ENCODE peak calls at places on chromosomes 13 and 19, in five cellular contexts. P is CD8-positive, alpha-beta T cell; X is breast epithelium; V is CD4-positive, CD25-positive, alpha-beta regulatory T cell; S is stomach. E is an unnamed sample.
A peak's percentile ranks its signal among the peaks of the same experiment; 100 is the strongest.

GRCh38 chr13:83211301-83211700 is 671.0 kb downstream of the SLITRK1 start:
- DNase-seq in P (no peak), X (no peak), V (no peak), S (no peak), E (no peak)

GRCh38 chr19:658916-659839 is 3.8 kb downstream of the RNF126 start:
- DNase-seq in P (no peak), X (peak; percentile 76), V (no peak), S (peak; percentile 39), E (no peak)

GRCh38 chr13:72952529-72953141 is 106.2 kb upstream of the KLF5 start:
- DNase-seq in P (no peak), X (no peak), V (peak; percentile 26), S (no peak), E (no peak)

GRCh38 chr19:45152504-45153338 is 8.1 kb downstream of the NKPD1 start:
- DNase-seq in P (peak; percentile 25), X (peak; percentile 50), V (peak; percentile 83), S (peak; percentile 58), E (peak; percentile 33)

GRCh38 chr19:38685666-38686529 is 38.4 kb downstream of the ACTN4 start:
- DNase-seq in P (no peak), X (no peak), V (peak; percentile 49), S (no peak), E (no peak)

GRCh38 chr13:77918391-77919261 is at the start of gene EDNRB:
- DNase-seq in P (no peak), X (no peak), V (no peak), S (peak; percentile 27), E (no peak)

GRCh38 chr19:4042731-4043082 is 24.0 kb downstream of the ZBTB7A start:
- DNase-seq in P (no peak), X (peak; percentile 53), V (no peak), S (peak; percentile 89), E (no peak)

GRCh38 chr19:13681509-13681908 is 82.8 kb upstream of the MRI1 start:
- DNase-seq in P (no peak), X (no peak), V (no peak), S (no peak), E (no peak)

GRCh38 chr13:29749401-29750177 is 100.8 kb downstream of the UBL3 start:
- DNase-seq in P (no peak), X (no peak), V (no peak), S (no peak), E (no peak)

GRCh38 chr13:20981370-20982095 is 79.0 kb upstream of the XPO4 start:
- DNase-seq in P (no peak), X (no peak), V (no peak), S (no peak), E (no peak)

GRCh38 chr13:42892760-42893159 is 99.3 kb downstream of the EPSTI1 start:
- DNase-seq in P (no peak), X (no peak), V (no peak), S (no peak), E (no peak)

GRCh38 chr19:4457654-4458406 is at the start of gene UBXN6:
- DNase-seq in P (peak; percentile 96), X (peak; percentile 97), V (peak; percentile 99), S (peak; percentile 98), E (peak; percentile 98)

GRCh38 chr19:50669319-50670101 is 20.3 kb downstream of the C19orf81 start:
- DNase-seq in P (peak; percentile 20), X (no peak), V (peak; percentile 42), S (peak; percentile 30), E (no peak)

GRCh38 chr13:43272866-43273265 is 249.5 kb downstream of the DNAJC15 start:
- DNase-seq in P (no peak), X (no peak), V (no peak), S (no peak), E (no peak)

GRCh38 chr13:23378009-23378632 is 55.4 kb downstream of the SACS start:
- DNase-seq in P (no peak), X (no peak), V (peak; percentile 89), S (no peak), E (peak; percentile 4)

GRCh38 chr13:32938907-32939306 is 77.3 kb upstream of the KL start:
- DNase-seq in P (no peak), X (no peak), V (no peak), S (no peak), E (no peak)

GRCh38 chr19:55638864-55639359 is 1.9 kb upstream of the ZNF580 start:
- DNase-seq in P (peak; percentile 34), X (no peak), V (peak; percentile 78), S (no peak), E (peak; percentile 62)

GRCh38 chr19:11587302-11587972 is 9.8 kb upstream of the ZNF627 start:
- DNase-seq in P (peak; percentile 63), X (peak; percentile 63), V (peak; percentile 81), S (peak; percentile 82), E (peak; percentile 79)

DNA sequence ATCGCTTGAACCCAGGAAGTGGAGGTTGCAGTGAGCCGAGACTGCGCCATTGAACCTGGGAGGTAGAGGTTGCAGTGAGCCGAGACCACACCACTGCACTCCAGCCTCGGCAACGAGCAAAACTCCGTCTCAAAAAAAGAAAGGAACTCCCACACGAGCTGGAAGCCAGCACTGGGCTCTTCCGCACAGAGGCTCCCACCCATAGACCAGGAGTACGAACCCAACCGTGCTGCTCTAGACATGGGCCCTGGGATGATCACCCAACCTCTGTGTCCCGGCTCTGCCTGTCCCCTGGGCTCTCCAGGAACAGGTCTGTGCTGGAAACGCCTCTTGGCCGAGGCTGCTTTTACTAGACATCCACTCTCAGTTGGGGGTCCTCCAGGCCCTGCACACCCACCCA is 12.0 kb downstream of the DOT1L start:
- DNase-seq in P (no peak), X (no peak), V (no peak), S (no peak), E (no peak)
- H3K27ac ChIP-seq in P (no peak overlapping the region), X (peak overlapping the region; percentile 60), V (no peak overlapping the region), S (no peak overlapping the region), E (no peak overlapping the region)

GRCh38 chr19:6032381-6032780 is 54.4 kb upstream of the RANBP3 start:
- DNase-seq in P (no peak), X (no peak), V (no peak), S (no peak), E (no peak)

GRCh38 chr19:6032827-6033226 is 54.9 kb upstream of the RANBP3 start:
- DNase-seq in P (no peak), X (no peak), V (no peak), S (no peak), E (no peak)

GRCh38 chr19:6034512-6034911 is 56.6 kb upstream of the RANBP3 start:
- DNase-seq in P (no peak), X (no peak), V (no peak), S (no peak), E (no peak)

GRCh38 chr19:6035026-6035425 is 57.1 kb upstream of the RANBP3 start:
- DNase-seq in P (no peak), X (no peak), V (no peak), S (no peak), E (no peak)

GRCh38 chr19:6033744-6034264 is 55.9 kb upstream of the RANBP3 start:
- DNase-seq in P (no peak), X (no peak), V (no peak), S (no peak), E (no peak)
- H3K27ac ChIP-seq in P (no peak overlapping the region), X (no peak overlapping the region), V (no peak overlapping the region), S (no peak overlapping the region), E (no peak overlapping the region)

DNA sequence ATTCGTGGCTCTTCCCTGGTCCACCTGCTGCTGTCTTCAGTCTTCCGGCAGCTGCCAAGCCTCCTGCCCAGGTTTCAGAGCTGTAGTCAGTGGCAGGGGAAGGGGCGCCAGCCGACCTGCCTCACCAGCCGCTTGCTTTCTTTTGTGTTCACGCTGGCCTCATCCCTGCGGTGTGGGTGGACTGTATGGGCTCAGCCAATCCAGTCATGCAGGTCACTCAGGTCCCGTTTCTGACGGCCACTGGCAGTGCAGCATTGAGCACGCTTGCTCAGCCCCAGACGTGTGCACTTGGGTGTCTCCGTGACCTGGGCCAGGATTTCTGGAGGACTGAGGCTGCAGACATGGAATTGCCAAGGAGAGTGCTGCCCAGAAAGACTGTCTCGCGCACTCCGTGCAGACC is 26.0 kb downstream of the AP1M1 start:
- DNase-seq in P (no peak), X (no peak), V (no peak), S (no peak), E (no peak)
- H3K27ac ChIP-seq in P (no peak overlapping the region), X (no peak overlapping the region), V (no peak overlapping the region), S (no peak overlapping the region), E (no peak overlapping the region)

GRCh38 chr19:48713864-48714755 is 5.4 kb downstream of the MAMSTR start:
- DNase-seq in P (peak; percentile 94), X (peak; percentile 99), V (peak; percentile 100), S (peak; percentile 99), E (peak; percentile 96)
- H3K27ac ChIP-seq in P (peak overlapping the region; percentile 45), X (peak overlapping the region; percentile 93), V (peak overlapping the region; percentile 68), S (peak overlapping the region; percentile 80), E (peak overlapping the region; percentile 41)

GRCh38 chr13:111278258-111278657 is 42.2 kb upstream of the TEX29 start:
- DNase-seq in P (no peak), X (no peak), V (no peak), S (no peak), E (no peak)
- H3K27ac ChIP-seq in P (no peak overlapping the region), X (no peak overlapping the region), V (no peak overlapping the region), S (no peak overlapping the region), E (no peak overlapping the region)

GRCh38 chr19:2567580-2567979 is 91.7 kb downstream of the GADD45B start:
- DNase-seq in P (no peak), X (no peak), V (peak; percentile 60), S (no peak), E (no peak)
- H3K27ac ChIP-seq in P (no peak overlapping the region), X (peak overlapping the region; percentile 52), V (no peak overlapping the region), S (no peak overlapping the region), E (no peak overlapping the region)

DNA sequence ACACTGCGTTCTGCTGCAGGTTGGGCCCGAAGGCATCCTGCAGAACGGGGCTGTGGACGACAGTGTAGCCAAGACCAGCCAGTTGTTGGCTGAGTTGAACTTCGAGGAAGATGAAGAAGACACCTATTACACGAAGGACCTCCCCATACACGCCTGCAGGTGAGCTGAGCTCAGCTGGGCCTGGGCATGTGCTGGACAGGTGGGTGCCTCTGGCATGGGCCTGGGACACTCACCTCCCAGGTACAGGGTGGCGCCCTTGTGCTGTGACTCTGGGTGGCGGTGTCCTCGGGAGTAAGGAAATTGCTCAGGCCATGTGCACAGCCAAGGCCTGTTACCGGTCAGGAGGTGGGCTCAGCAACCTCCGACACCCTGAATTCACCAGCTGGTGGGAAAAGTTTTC is 14.2 kb downstream of the UPF1 start:
- DNase-seq in P (no peak), X (no peak), V (no peak), S (no peak), E (no peak)
- H3K27ac ChIP-seq in P (no peak overlapping the region), X (peak overlapping the region; percentile 61), V (no peak overlapping the region), S (no peak overlapping the region), E (no peak overlapping the region)